ENCODE peak calls at places on chromosomes 13 and 19, in seven cellular contexts. One of them, this sample, is unnamed.

GRCh38 chr13:46097015-46097414 is 7.8 kb downstream of the CPB2 start:
- DNase-seq in H1: no peak
- DNase-seq in mesenchymal stem cell: peak
- DNase-seq in neuronal stem cell: no peak
- DNase-seq in IMR-90: no peak
- DNase-seq in trophoblast cell: no peak
- DNase-seq in H9: no peak
- DNase-seq in this sample: no peak

GRCh38 chr13:37652596-37652995 is 54.0 kb upstream of the POSTN start:
- DNase-seq in neuronal stem cell: no peak
- DNase-seq in IMR-90: peak
- DNase-seq in mesenchymal stem cell: no peak
- DNase-seq in H1: no peak
- DNase-seq in H9: no peak
- DNase-seq in trophoblast cell: no peak
- DNase-seq in this sample: no peak

GRCh38 chr19:50377051-50377441 is 789 bp downstream of the NR1H2 start:
- DNase-seq in neuronal stem cell: no peak
- DNase-seq in trophoblast cell: no peak
- DNase-seq in IMR-90: no peak
- DNase-seq in H9: no peak
- DNase-seq in H1: no peak
- DNase-seq in mesenchymal stem cell: peak
- DNase-seq in this sample: peak

GRCh38 chr19:538641-539428 is 5.0 kb upstream of the GZMM start:
- DNase-seq in IMR-90: no peak
- DNase-seq in H1: no peak
- DNase-seq in neuronal stem cell: no peak
- DNase-seq in trophoblast cell: no peak
- DNase-seq in mesenchymal stem cell: no peak
- DNase-seq in H9: no peak
- DNase-seq in this sample: no peak

GRCh38 chr19:13597625-13598024 is 91.3 kb upstream of the CACNA1A start:
- DNase-seq in neuronal stem cell: peak
- DNase-seq in H1: no peak
- DNase-seq in mesenchymal stem cell: peak
- DNase-seq in IMR-90: peak
- DNase-seq in trophoblast cell: peak
- DNase-seq in H9: peak
- DNase-seq in this sample: peak

GRCh38 chr19:17205237-17206140 is 9.7 kb upstream of the USE1 start:
- DNase-seq in mesenchymal stem cell: peak
- DNase-seq in neuronal stem cell: no peak
- DNase-seq in H9: peak
- DNase-seq in trophoblast cell: peak
- DNase-seq in IMR-90: peak
- DNase-seq in H1: peak
- DNase-seq in this sample: peak

GRCh38 chr13:51330741-51331140 is 8.8 kb upstream of the SERPINE3 start:
- DNase-seq in H1: no peak
- DNase-seq in trophoblast cell: no peak
- DNase-seq in neuronal stem cell: no peak
- DNase-seq in mesenchymal stem cell: no peak
- DNase-seq in IMR-90: no peak
- DNase-seq in H9: no peak
- DNase-seq in this sample: no peak

GRCh38 chr13:44068169-44068568 is 188.5 kb downstream of the LACC1 start:
- DNase-seq in IMR-90: peak
- DNase-seq in H1: no peak
- DNase-seq in neuronal stem cell: no peak
- DNase-seq in mesenchymal stem cell: no peak
- DNase-seq in H9: no peak
- DNase-seq in trophoblast cell: peak
- DNase-seq in this sample: peak

GRCh38 chr19:55071913-55072312 is 3.8 kb upstream of the EPS8L1 start:
- DNase-seq in trophoblast cell: no peak
- DNase-seq in mesenchymal stem cell: no peak
- DNase-seq in H9: no peak
- DNase-seq in IMR-90: no peak
- DNase-seq in neuronal stem cell: no peak
- DNase-seq in H1: no peak
- DNase-seq in this sample: no peak

GRCh38 chr19:29285878-29286277 is 72.9 kb upstream of the UQCRFS1 start:
- DNase-seq in H9: peak
- DNase-seq in mesenchymal stem cell: no peak
- DNase-seq in neuronal stem cell: peak
- DNase-seq in IMR-90: no peak
- DNase-seq in trophoblast cell: no peak
- DNase-seq in H1: peak
- DNase-seq in this sample: peak

GRCh38 chr13:24863748-24864540 is 100.0 kb downstream of the RNF17 start:
- DNase-seq in H9: no peak
- DNase-seq in IMR-90: no peak
- DNase-seq in neuronal stem cell: no peak
- DNase-seq in mesenchymal stem cell: no peak
- DNase-seq in trophoblast cell: no peak
- DNase-seq in H1: no peak
- DNase-seq in this sample: peak

GRCh38 chr13:93397619-93398018 is 171.0 kb downstream of the GPC6 start:
- DNase-seq in IMR-90: no peak
- DNase-seq in H9: no peak
- DNase-seq in neuronal stem cell: no peak
- DNase-seq in mesenchymal stem cell: no peak
- DNase-seq in trophoblast cell: no peak
- DNase-seq in H1: no peak
- DNase-seq in this sample: no peak

GRCh38 chr19:13284929-13285928 is 135.0 kb downstream of the IER2 start:
- DNase-seq in IMR-90: no peak
- DNase-seq in H9: no peak
- DNase-seq in mesenchymal stem cell: no peak
- DNase-seq in trophoblast cell: no peak
- DNase-seq in neuronal stem cell: no peak
- DNase-seq in H1: no peak
- DNase-seq in this sample: no peak

GRCh38 chr19:35126624-35126959 is 8.3 kb downstream of the LGI4 start:
- DNase-seq in H1: no peak
- DNase-seq in H9: peak
- DNase-seq in trophoblast cell: no peak
- DNase-seq in neuronal stem cell: no peak
- DNase-seq in mesenchymal stem cell: no peak
- DNase-seq in IMR-90: no peak
- DNase-seq in this sample: no peak

GRCh38 chr19:3357731-3358391 is 8.5 kb upstream of the NFIC start:
- DNase-seq in trophoblast cell: peak
- DNase-seq in H9: no peak
- DNase-seq in neuronal stem cell: no peak
- DNase-seq in IMR-90: no peak
- DNase-seq in H1: no peak
- DNase-seq in mesenchymal stem cell: no peak
- DNase-seq in this sample: peak

GRCh38 chr13:73658639-73659038 is 475.6 kb downstream of the KLF12 start:
- DNase-seq in neuronal stem cell: no peak
- DNase-seq in mesenchymal stem cell: no peak
- DNase-seq in trophoblast cell: no peak
- DNase-seq in IMR-90: no peak
- DNase-seq in H1: no peak
- DNase-seq in H9: no peak
- DNase-seq in this sample: no peak

GRCh38 chr19:9939301-9939913 is 3.1 kb upstream of the OLFM2 start:
- DNase-seq in IMR-90: peak
- DNase-seq in H1: no peak
- DNase-seq in H9: peak
- DNase-seq in mesenchymal stem cell: peak
- DNase-seq in neuronal stem cell: no peak
- DNase-seq in trophoblast cell: no peak
- DNase-seq in this sample: no peak

GRCh38 chr19:50333737-50334617 is 4.8 kb upstream of the KCNC3 start:
- DNase-seq in trophoblast cell: peak
- DNase-seq in H9: peak
- DNase-seq in neuronal stem cell: no peak
- DNase-seq in IMR-90: no peak
- DNase-seq in mesenchymal stem cell: peak
- DNase-seq in H1: no peak
- DNase-seq in this sample: no peak

GRCh38 chr13:46489586-46490023 is 63.4 kb upstream of the LRCH1 start:
- DNase-seq in mesenchymal stem cell: no peak
- DNase-seq in IMR-90: peak
- DNase-seq in trophoblast cell: no peak
- DNase-seq in H9: no peak
- DNase-seq in neuronal stem cell: no peak
- DNase-seq in H1: no peak
- DNase-seq in this sample: no peak

GRCh38 chr19:5719274-5719960 is 529 bp downstream of the LONP1 start:
- DNase-seq in neuronal stem cell: no peak
- DNase-seq in H1: no peak
- DNase-seq in IMR-90: peak
- DNase-seq in trophoblast cell: peak
- DNase-seq in H9: no peak
- DNase-seq in mesenchymal stem cell: peak
- DNase-seq in this sample: no peak

GRCh38 chr19:18051887-18052286 is 34.8 kb downstream of the IL12RB1 start:
- DNase-seq in neuronal stem cell: no peak
- DNase-seq in H9: no peak
- DNase-seq in H1: no peak
- DNase-seq in IMR-90: no peak
- DNase-seq in trophoblast cell: no peak
- DNase-seq in mesenchymal stem cell: no peak
- DNase-seq in this sample: no peak

GRCh38 chr19:36379510-36379819 is 464 bp upstream of the ZFP14 start:
- DNase-seq in IMR-90: no peak
- DNase-seq in H1: no peak
- DNase-seq in trophoblast cell: no peak
- DNase-seq in mesenchymal stem cell: no peak
- DNase-seq in neuronal stem cell: no peak
- DNase-seq in H9: no peak
- DNase-seq in this sample: no peak

GRCh38 chr13:113861433-113862030 is 2.3 kb downstream of the GAS6 start:
- DNase-seq in H9: peak
- DNase-seq in neuronal stem cell: no peak
- DNase-seq in mesenchymal stem cell: no peak
- DNase-seq in trophoblast cell: no peak
- DNase-seq in IMR-90: no peak
- DNase-seq in H1: no peak
- DNase-seq in this sample: peak

GRCh38 chr19:56732974-56733373 is 61.4 kb upstream of the ZNF835 start:
- DNase-seq in trophoblast cell: no peak
- DNase-seq in H9: no peak
- DNase-seq in IMR-90: no peak
- DNase-seq in mesenchymal stem cell: no peak
- DNase-seq in neuronal stem cell: peak
- DNase-seq in H1: no peak
- DNase-seq in this sample: peak
- H3K18ac ChIP-seq in trophoblast cell: no peak
- H3K18ac ChIP-seq in H9: no peak
- H3K18ac ChIP-seq in IMR-90: no peak
- H3K18ac ChIP-seq in mesenchymal stem cell: no peak
- H3K18ac ChIP-seq in neuronal stem cell: no peak
- H3K18ac ChIP-seq in H1: no peak
- H3K18ac ChIP-seq in this sample: no peak

DNA sequence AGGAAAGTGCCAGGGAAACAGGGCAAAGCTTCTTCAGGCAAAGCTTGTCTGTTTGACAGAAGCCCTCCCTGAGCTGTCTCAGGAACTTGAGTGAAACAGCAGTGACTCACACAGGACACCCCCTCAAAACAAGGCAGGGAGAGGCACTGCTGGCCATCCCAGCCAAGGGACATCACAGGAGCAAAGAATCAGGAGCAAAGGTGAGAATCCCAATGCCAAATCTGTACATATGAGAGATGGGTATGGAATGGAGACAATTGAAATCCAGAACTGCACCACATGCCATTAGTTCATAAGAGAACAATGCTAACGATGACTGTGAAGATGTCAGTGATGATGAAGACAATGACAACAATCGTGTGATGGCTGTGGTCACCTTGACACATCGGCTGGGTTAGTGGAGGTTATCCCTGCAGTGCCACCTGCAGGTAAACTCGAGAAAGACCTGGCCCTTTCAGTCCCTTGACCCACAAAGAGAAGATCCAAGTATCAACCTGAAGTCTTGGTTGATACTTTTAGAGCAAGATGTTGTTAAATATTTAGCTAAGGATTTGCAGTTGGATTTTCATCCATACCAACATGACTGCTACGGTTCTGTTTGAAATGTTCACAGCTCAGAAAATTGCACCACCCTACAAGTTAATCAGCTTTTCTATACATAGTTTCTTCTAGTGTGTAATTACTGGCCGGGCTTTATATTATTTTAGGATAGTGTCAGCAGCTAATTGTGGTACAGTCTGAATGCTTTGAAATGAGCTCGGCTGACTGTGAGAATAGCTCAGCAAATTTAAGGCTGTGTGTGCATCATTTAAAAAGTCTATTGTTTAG is 42.0 kb upstream of the IPO5 start:
- DNase-seq in neuronal stem cell: no peak
- DNase-seq in trophoblast cell: peak
- DNase-seq in mesenchymal stem cell: no peak
- DNase-seq in H1: no peak
- DNase-seq in H9: peak
- DNase-seq in IMR-90: peak
- DNase-seq in this sample: peak
- H3K23ac ChIP-seq in neuronal stem cell: no peak
- H3K23ac ChIP-seq in trophoblast cell: no peak
- H3K23ac ChIP-seq in mesenchymal stem cell: no peak
- H3K23ac ChIP-seq in H1: no peak
- H3K23ac ChIP-seq in H9: no peak
- H3K23ac ChIP-seq in IMR-90: no peak
- H3K23ac ChIP-seq in this sample: no peak

DNA sequence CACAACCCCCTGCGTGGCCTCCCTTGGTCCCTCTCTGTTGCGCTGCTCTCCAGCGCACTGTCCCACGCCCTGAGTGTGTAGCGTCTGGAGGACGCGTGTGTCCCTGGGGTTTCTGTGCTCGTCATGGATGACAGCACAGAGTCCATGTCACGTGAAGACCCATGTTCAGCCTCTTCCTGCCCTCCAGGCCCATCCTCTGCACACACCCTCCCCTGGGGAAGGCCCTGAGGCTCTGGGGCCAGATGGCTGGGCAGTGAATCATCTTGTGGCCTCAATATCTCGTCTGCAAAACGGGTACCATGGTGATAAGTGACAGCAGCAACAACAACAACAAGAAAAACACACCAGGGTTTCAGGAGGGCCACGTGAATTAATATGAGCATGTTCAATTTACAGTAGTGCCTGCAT is 71.5 kb upstream of the ARHGEF7 start:
- DNase-seq in H1: no peak
- DNase-seq in trophoblast cell: peak
- DNase-seq in neuronal stem cell: no peak
- DNase-seq in H9: no peak
- DNase-seq in IMR-90: no peak
- DNase-seq in mesenchymal stem cell: peak
- DNase-seq in this sample: peak
- H2BK5ac ChIP-seq in H1: no peak
- H2BK5ac ChIP-seq in trophoblast cell: no peak
- H2BK5ac ChIP-seq in neuronal stem cell: no peak
- H2BK5ac ChIP-seq in H9: no peak
- H2BK5ac ChIP-seq in IMR-90: no peak
- H2BK5ac ChIP-seq in mesenchymal stem cell: no peak
- H2BK5ac ChIP-seq in this sample: no peak

DNA sequence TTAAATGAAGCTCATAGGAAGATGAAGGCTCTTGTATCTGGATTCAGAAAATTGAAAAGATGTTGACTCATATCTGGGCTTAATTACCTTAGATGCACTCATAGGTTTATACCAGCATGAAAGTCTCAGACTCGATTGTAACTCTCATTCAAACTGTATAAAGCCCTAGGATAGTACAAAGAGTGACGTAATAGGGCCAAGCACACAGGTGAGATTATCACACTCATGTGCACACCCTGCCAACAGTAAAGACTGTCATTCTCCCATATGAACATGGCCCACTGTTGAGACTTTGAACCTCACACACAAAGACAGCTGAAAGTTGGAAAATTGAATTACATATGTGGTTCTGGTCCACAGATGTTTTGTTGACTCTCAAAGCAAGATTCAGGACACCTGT is 18.0 kb upstream of the ZNF723 start:
- DNase-seq in IMR-90: no peak
- DNase-seq in H9: no peak
- DNase-seq in mesenchymal stem cell: no peak
- DNase-seq in neuronal stem cell: no peak
- DNase-seq in trophoblast cell: no peak
- DNase-seq in H1: no peak
- DNase-seq in this sample: no peak
- H3K18ac ChIP-seq in IMR-90: no peak
- H3K18ac ChIP-seq in H9: no peak
- H3K18ac ChIP-seq in mesenchymal stem cell: no peak
- H3K18ac ChIP-seq in neuronal stem cell: no peak
- H3K18ac ChIP-seq in trophoblast cell: no peak
- H3K18ac ChIP-seq in H1: no peak
- H3K18ac ChIP-seq in this sample: no peak